ENCODE peak calls at places on chromosomes 6 and 20, in seven cellular contexts. M, Z, C, G, W, X and L are unnamed samples. For H3K27me3 and H3K4me1, the result is how much of the 10 kb centered on the place peaks cover.

GRCh38 chr6:17001188-17001587 is 100.7 kb upstream of the STMND1 start:
- DNase-seq in M (no peak), Z (no peak), C (no peak), G (no peak), W (no peak), X (no peak), L (no peak)

GRCh38 chr6:5094327-5094726 is 9.2 kb downstream of the PPP1R3G start:
- DNase-seq in M (no peak), Z (no peak), C (no peak), G (no peak), W (no peak), X (no peak), L (no peak)

GRCh38 chr6:142856857-142857608 is 87.9 kb downstream of the HIVEP2 start:
- DNase-seq in M (no peak), Z (no peak), C (peak), G (no peak), W (no peak), X (no peak), L (no peak)

GRCh38 chr6:39084506-39084905 is 30.5 kb downstream of the SAYSD1 start:
- DNase-seq in M (no peak), Z (no peak), C (no peak), G (no peak), W (no peak), X (no peak), L (no peak)

GRCh38 chr6:152143359-152143758 is 335.9 kb downstream of the ESR1 start:
- DNase-seq in M (no peak), Z (no peak), C (no peak), G (no peak), W (no peak), X (no peak), L (no peak)

GRCh38 chr6:90158945-90159344 is 137.7 kb downstream of the BACH2 start:
- DNase-seq in M (no peak), Z (no peak), C (no peak), G (no peak), W (no peak), X (no peak), L (no peak)

GRCh38 chr6:139452176-139452876 is 77.9 kb upstream of the CITED2 start:
- DNase-seq in M (no peak), Z (no peak), C (no peak), G (no peak), W (no peak), X (no peak), L (peak)

GRCh38 chr6:51842487-51843469 is 244.6 kb downstream of the PKHD1 start:
- DNase-seq in M (no peak), Z (no peak), C (no peak), G (no peak), W (no peak), X (peak), L (no peak)

GRCh38 chr6:100353276-100354015 is 111.3 kb downstream of the SIM1 start:
- DNase-seq in M (no peak), Z (no peak), C (no peak), G (no peak), W (no peak), X (no peak), L (peak)

GRCh38 chr6:155352812-155353211 is 38.5 kb upstream of the TFB1M start:
- DNase-seq in M (no peak), Z (no peak), C (no peak), G (no peak), W (no peak), X (no peak), L (no peak)

GRCh38 chr20:24981750-24982149 is 10.8 kb downstream of the APMAP start:
- DNase-seq in M (peak), Z (peak), C (peak), G (no peak), W (peak), X (no peak), L (no peak)

GRCh38 chr6:111210074-111210729 is 122.9 kb downstream of the SLC16A10 start:
- DNase-seq in M (no peak), Z (no peak), C (peak), G (peak), W (no peak), X (peak), L (peak)

GRCh38 chr6:29845405-29846006 is 17.9 kb downstream of the HLA-G start:
- DNase-seq in M (no peak), Z (no peak), C (no peak), G (no peak), W (no peak), X (no peak), L (no peak)

GRCh38 chr6:156917213-156917612 is 140.0 kb downstream of the ARID1B start:
- DNase-seq in M (no peak), Z (no peak), C (no peak), G (no peak), W (no peak), X (no peak), L (no peak)

GRCh38 chr6:18307006-18307405 is 42.7 kb upstream of the DEK start:
- DNase-seq in M (no peak), Z (peak), C (no peak), G (peak), W (no peak), X (no peak), L (no peak)

GRCh38 chr6:136640132-136640915 is 90.1 kb upstream of the MAP7 start:
- DNase-seq in M (no peak), Z (no peak), C (no peak), G (no peak), W (no peak), X (no peak), L (no peak)

GRCh38 chr20:4812641-4813075 is 90.9 kb downstream of the PRND start:
- DNase-seq in M (no peak), Z (no peak), C (peak), G (no peak), W (no peak), X (no peak), L (no peak)

GRCh38 chr6:23547851-23548250 is 578.2 kb upstream of the NRSN1 start:
- DNase-seq in M (no peak), Z (no peak), C (no peak), G (peak), W (no peak), X (no peak), L (no peak)

GRCh38 chr6:133890941-133891813 is 2.3 kb downstream of the TCF21 start:
- DNase-seq in M (no peak), Z (peak), C (no peak), G (peak), W (peak), X (peak), L (peak)

GRCh38 chr6:127058936-127059335 is 59.5 kb upstream of the RSPO3 start:
- DNase-seq in M (no peak), Z (no peak), C (no peak), G (no peak), W (no peak), X (no peak), L (no peak)

GRCh38 chr6:37242429-37243052 is 15.0 kb upstream of the TBC1D22B start:
- DNase-seq in M (no peak), Z (peak), C (no peak), G (no peak), W (no peak), X (no peak), L (no peak)

GRCh38 chr6:16729183-16729696 is 32.0 kb downstream of the ATXN1 start:
- DNase-seq in M (no peak), Z (no peak), C (no peak), G (no peak), W (no peak), X (no peak), L (no peak)

GRCh38 chr6:28944412-28945006 is 20.7 kb upstream of the TRIM27 start:
- DNase-seq in M (no peak), Z (peak), C (peak), G (peak), W (no peak), X (peak), L (peak)

GRCh38 chr20:41454250-41454649 is 87.6 kb upstream of the EMILIN3 start:
- DNase-seq in M (no peak), Z (no peak), C (no peak), G (no peak), W (no peak), X (no peak), L (no peak)

GRCh38 chr20:61830241-61830930 is 235.3 kb downstream of the TAF4 start:
- DNase-seq in M (peak), Z (no peak), C (no peak), G (no peak), W (no peak), X (no peak), L (no peak)

GRCh38 chr6:167141667-167142432 is 15.9 kb downstream of the GPR31 start:
- DNase-seq in M (no peak), Z (no peak), C (peak), G (peak), W (peak), X (peak), L (peak)

GRCh38 chr20:36461600-36462439 is 79.5 kb upstream of the MYL9 start:
- DNase-seq in M (peak), Z (peak), C (peak), G (peak), W (peak), X (peak), L (peak)

GRCh38 chr6:124962617-124963415 is 579 bp downstream of the RNF217 start:
- DNase-seq in M (peak), Z (peak), C (no peak), G (peak), W (peak), X (no peak), L (no peak)

GRCh38 chr6:108581237-108581931 is 20.7 kb downstream of the FOXO3 start:
- DNase-seq in M (peak), Z (peak), C (peak), G (no peak), W (no peak), X (no peak), L (peak)

GRCh38 chr6:17385660-17386059 is 7.7 kb upstream of the CAP2 start:
- DNase-seq in M (no peak), Z (no peak), C (no peak), G (no peak), W (no peak), X (no peak), L (no peak)

GRCh38 chr6:168384045-168385038 is 56.6 kb upstream of the SMOC2 start:
- DNase-seq in M (no peak), Z (no peak), C (no peak), G (no peak), W (no peak), X (no peak), L (no peak)

GRCh38 chr6:16296061-16296670 is 57.8 kb downstream of the GMPR start:
- DNase-seq in M (no peak), Z (no peak), C (no peak), G (no peak), W (no peak), X (no peak), L (no peak)

GRCh38 chr6:71888720-71889340 is 2.5 kb downstream of the RIMS1 start:
- DNase-seq in M (no peak), Z (no peak), C (no peak), G (no peak), W (no peak), X (no peak), L (no peak)

GRCh38 chr6:97150932-97151331 is 132.1 kb downstream of the MMS22L start:
- DNase-seq in M (no peak), Z (no peak), C (no peak), G (no peak), W (no peak), X (no peak), L (no peak)

GRCh38 chr20:38667417-38667956 is 56.8 kb upstream of the SLC32A1 start:
- DNase-seq in M (no peak), Z (no peak), C (no peak), G (no peak), W (no peak), X (no peak), L (no peak)

DNA sequence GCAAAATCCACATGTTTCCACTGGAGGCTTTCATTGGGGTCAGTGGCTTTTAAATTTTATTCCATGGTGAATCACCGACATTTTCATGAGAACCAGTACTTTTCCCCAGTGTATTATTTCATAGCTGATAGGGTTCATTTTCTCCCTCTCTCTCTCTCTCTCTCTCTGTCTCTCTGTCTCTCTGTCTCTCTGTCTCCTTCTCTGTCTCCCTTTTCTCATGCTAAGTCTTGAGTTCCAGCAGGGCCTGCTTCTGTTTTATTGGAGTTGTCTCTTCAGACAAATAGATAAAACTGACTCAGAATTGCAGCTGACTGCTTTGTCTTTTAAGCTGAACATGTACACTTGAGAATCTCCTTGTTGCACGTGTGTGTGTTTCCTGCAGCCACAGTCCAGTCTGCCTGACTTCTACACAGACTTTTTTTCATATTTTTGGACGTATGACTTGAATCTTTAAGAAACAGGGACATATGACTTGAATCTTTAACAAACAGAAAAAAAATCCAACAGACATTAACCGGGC is 71.6 kb downstream of the JAG1 start:
- DNase-seq in M (no peak), Z (no peak), C (no peak), G (no peak), W (no peak), X (no peak), L (no peak)
- H3K27me3 ChIP-seq in M (under half), Z (under half), C (under half), G (under half), W (under half), X (under half), L (under half)

GRCh38 chr6:52982680-52983079 is 12.4 kb downstream of the GSTA4 start:
- DNase-seq in M (no peak), Z (no peak), C (no peak), G (no peak), W (no peak), X (no peak), L (no peak)

GRCh38 chr6:52983159-52983848 is 11.8 kb downstream of the GSTA4 start:
- DNase-seq in M (no peak), Z (no peak), C (no peak), G (no peak), W (no peak), X (no peak), L (no peak)

GRCh38 chr6:52985228-52985627 is 9.9 kb downstream of the GSTA4 start:
- DNase-seq in M (no peak), Z (no peak), C (no peak), G (no peak), W (no peak), X (no peak), L (no peak)

GRCh38 chr6:52984247-52984646 is 10.8 kb downstream of the GSTA4 start:
- DNase-seq in M (no peak), Z (no peak), C (peak), G (no peak), W (no peak), X (no peak), L (no peak)

GRCh38 chr6:52981215-52981910 is 13.7 kb downstream of the GSTA4 start:
- DNase-seq in M (no peak), Z (no peak), C (no peak), G (no peak), W (no peak), X (no peak), L (no peak)
- H3K4me1 ChIP-seq in M (under half), Z (under half), C (under half), G (under half), W (under half), X (under half), L (under half)

DNA sequence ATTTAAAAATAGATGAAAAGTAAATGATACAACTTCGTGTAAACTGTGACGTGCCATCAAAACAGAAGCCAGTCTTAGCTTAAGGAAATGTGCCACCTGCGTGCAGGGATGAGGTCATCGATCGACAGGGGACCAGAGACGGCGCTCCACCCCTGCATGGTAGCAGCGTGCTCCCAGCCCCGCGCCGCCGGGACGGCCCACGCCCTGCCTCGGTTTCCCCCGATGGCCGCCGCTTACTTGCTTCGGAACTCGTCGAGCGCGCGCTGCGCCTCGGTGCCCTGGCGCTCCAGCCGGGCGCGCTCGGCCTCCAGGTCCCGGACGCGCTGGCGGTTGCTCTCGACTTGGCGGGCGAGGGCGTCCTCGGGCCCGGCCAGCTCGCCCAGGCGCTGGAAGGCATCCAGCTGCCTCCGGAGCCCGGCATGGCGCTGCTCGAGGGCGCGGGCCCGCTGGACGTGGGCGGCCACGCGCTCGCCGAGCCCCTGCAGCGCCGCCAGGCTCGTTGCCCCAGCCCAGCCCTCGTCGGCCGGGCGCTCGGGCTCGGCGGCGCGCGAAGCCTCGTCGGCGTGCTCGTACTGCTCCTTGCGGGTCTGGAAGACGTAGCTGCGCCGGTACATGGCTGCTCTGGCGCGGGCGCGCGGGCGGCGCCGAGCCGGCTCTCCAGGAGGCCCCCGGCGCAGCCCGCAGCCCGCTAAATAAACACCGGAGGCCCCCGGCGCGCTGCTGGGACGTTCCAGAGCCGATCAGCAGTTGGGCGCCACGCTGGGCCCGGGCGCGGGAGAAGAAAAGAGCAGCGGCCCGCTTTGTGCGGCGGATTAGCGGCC is at the start of gene BFSP1:
- DNase-seq in M (peak), Z (peak), C (no peak), G (peak), W (peak), X (peak), L (peak)
- H3K27me3 ChIP-seq in M (under half), Z (under half), C (under half), G (under half), W (under half), X (under half), L (under half)

DNA sequence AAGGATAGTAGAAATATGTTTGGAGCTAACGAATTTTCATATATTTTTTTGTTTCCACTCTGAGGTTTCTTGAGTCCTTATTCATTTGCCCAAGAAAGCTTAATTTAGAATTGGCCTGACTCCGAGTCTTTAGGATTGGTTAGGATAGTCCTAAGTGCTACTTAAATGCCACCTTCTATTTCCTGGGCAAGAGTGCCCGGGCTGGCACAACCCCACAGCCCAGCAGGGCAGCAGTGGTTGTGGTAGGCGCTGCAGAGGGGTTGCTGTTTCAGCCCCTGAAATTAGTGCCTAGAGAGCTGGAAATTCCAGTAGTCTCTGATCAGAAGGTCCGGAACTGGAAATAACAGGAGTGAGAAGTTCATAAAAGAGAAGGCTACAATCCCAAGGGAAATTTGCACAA is 139.4 kb upstream of the TENT5A start:
- DNase-seq in M (no peak), Z (no peak), C (no peak), G (no peak), W (peak), X (no peak), L (no peak)
- H3K4me1 ChIP-seq in M (under half), Z (half or more), C (under half), G (under half), W (under half), X (under half), L (under half)

DNA sequence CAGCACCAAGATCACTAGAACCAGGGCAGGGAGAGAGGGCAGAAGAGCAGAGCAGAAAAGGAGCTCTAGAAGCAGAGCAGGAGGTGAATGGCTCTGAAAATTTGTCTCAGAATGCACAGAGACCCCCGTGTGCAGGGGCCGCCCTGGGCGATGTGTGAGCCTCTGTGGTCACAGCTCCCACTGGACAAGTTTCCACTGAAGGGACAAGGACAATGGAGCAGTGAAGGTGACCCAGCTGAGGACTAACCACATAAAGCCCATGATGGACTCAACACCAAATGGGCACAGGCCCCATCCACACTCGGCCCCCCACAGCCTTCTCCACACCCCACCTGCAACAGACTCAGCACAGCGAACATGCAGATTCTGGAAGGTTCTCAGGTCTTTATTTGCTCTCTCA is 3.5 kb downstream of the HLA-B start:
- DNase-seq in M (no peak), Z (no peak), C (no peak), G (no peak), W (no peak), X (no peak), L (no peak)
- H3K27me3 ChIP-seq in M (under half), Z (under half), C (under half), G (half or more), W (under half), X (under half), L (under half)

GRCh38 chr6:33839399-33840063 is 35.7 kb upstream of the MLN start:
- DNase-seq in M (no peak), Z (no peak), C (no peak), G (peak), W (no peak), X (no peak), L (no peak)
- H3K4me1 ChIP-seq in M (under half), Z (under half), C (under half), G (under half), W (under half), X (under half), L (under half)

GRCh38 chr20:22217712-22218352 is 366.5 kb downstream of the FOXA2 start:
- DNase-seq in M (peak), Z (no peak), C (no peak), G (peak), W (no peak), X (no peak), L (no peak)
- H3K27me3 ChIP-seq in M (under half), Z (under half), C (under half), G (under half), W (under half), X (under half), L (under half)

GRCh38 chr6:35021014-35021413 is 120.1 kb downstream of the TCP11 start:
- DNase-seq in M (no peak), Z (no peak), C (no peak), G (no peak), W (no peak), X (no peak), L (no peak)
- H3K4me1 ChIP-seq in M (half or more), Z (half or more), C (under half), G (half or more), W (half or more), X (under half), L (under half)